ENCODE peak calls at places on chromosomes 6 and 20, in seven cellular contexts. N is endothelial cell of umbilical vein; V is neural progenitor cell; P is A673; A is psoas muscle; T is CD8-positive, alpha-beta memory T cell; X is colonic mucosa. Q is an unnamed sample. For H3K4me1, the result is how much of the 10 kb centered on the place peaks cover.

GRCh38 chr6:38337819-38338465 is 301.8 kb downstream of the BTBD9 start:
- DNase-seq in N (peak), V (no peak), A (no peak), P (peak), X (no peak), T (no peak), Q (peak)

GRCh38 chr6:158688860-158689259 is 39.0 kb downstream of the SYTL3 start:
- DNase-seq in P (no peak), N (peak), V (no peak), T (no peak), A (no peak), X (no peak), Q (peak)

GRCh38 chr6:135334169-135334568 is 153.1 kb downstream of the MYB start:
- DNase-seq in A (no peak), V (no peak), X (no peak), N (no peak), P (peak), T (no peak), Q (no peak)

GRCh38 chr6:30258204-30258603 is 45.0 kb upstream of the TRIM26 start:
- DNase-seq in A (no peak), N (no peak), P (peak), V (no peak), X (no peak), T (no peak), Q (no peak)

GRCh38 chr20:49713779-49714712 is at the start of gene B4GALT5:
- DNase-seq in P (peak), A (peak), T (peak), X (peak), V (peak), N (peak), Q (peak)

GRCh38 chr6:29071831-29072723 is 15.0 kb downstream of the OR2B3 start:
- DNase-seq in N (peak), A (no peak), T (no peak), X (peak), P (peak), V (peak), Q (peak)

GRCh38 chr6:100664274-100665040 is 199.7 kb upstream of the SIM1 start:
- DNase-seq in T (no peak), V (peak), N (peak), X (no peak), A (no peak), P (peak), Q (peak)

GRCh38 chr6:134590449-134590848 is 272.5 kb upstream of the SGK1 start:
- DNase-seq in T (no peak), N (no peak), A (no peak), V (no peak), X (no peak), P (no peak), Q (peak)

GRCh38 chr6:85469276-85470022 is 19.6 kb downstream of the NT5E start:
- DNase-seq in A (no peak), X (no peak), T (no peak), N (no peak), P (peak), V (no peak), Q (no peak)

GRCh38 chr6:2270049-2270448 is 24.6 kb upstream of the GMDS start:
- DNase-seq in T (no peak), N (no peak), X (no peak), P (no peak), V (no peak), A (no peak), Q (no peak)

GRCh38 chr6:44127186-44128019 is at the start of the genes MRPL14 and TMEM63B:
- DNase-seq in V (peak), N (peak), T (peak), X (peak), P (peak), A (peak), Q (peak)

GRCh38 chr6:5036309-5036708 is 32.5 kb upstream of the RPP40 start:
- DNase-seq in A (no peak), T (no peak), P (peak), X (peak), V (peak), N (peak), Q (peak)

GRCh38 chr6:109477184-109477583 is 5.8 kb downstream of the ZBTB24 start:
- DNase-seq in A (no peak), T (no peak), X (no peak), V (no peak), N (no peak), P (no peak), Q (no peak)

GRCh38 chr6:109475625-109476024 is 7.4 kb downstream of the ZBTB24 start:
- DNase-seq in A (no peak), X (no peak), V (no peak), P (no peak), N (no peak), T (no peak), Q (no peak)

GRCh38 chr6:109477725-109478124 is 5.3 kb downstream of the ZBTB24 start:
- DNase-seq in T (no peak), P (no peak), N (no peak), A (no peak), X (no peak), V (peak), Q (no peak)

GRCh38 chr6:109478848-109479624 is 4.0 kb downstream of the ZBTB24 start:
- DNase-seq in X (no peak), A (no peak), T (peak), P (no peak), V (no peak), N (no peak), Q (no peak)

DNA sequence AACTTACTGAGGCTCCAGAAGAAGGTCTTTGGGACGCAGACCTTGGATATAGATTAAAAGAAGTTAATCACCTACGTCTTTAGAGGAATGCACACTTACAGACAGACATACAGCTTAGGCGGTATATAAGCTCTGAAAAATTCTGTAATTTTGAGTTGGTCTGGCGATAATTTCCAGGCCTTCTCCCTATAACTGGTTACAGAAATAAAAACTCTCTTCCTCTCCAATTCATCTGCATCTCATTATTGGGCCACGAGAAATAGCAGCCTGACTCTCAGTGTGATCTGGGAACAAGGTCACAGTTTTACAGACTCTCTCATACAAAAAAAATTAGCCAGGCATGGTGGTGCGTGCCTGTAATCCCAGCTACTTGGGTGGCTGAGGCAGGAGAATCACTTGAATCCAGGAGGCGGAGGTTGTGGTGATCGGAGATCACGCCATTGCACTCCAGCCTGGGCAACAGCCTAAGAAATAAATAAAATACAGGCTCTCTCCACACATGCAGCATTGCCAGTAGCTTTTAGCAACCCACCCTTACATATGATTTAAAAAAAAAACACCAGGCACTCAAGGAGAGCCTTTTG is 4.7 kb downstream of the ZBTB24 start:
- DNase-seq in P (no peak), A (no peak), N (no peak), V (no peak), X (no peak), T (no peak), Q (no peak)
- H3K4me1 ChIP-seq in P (under half), A (under half), N (under half), V (half or more), X (under half), T (half or more), Q (under half)

DNA sequence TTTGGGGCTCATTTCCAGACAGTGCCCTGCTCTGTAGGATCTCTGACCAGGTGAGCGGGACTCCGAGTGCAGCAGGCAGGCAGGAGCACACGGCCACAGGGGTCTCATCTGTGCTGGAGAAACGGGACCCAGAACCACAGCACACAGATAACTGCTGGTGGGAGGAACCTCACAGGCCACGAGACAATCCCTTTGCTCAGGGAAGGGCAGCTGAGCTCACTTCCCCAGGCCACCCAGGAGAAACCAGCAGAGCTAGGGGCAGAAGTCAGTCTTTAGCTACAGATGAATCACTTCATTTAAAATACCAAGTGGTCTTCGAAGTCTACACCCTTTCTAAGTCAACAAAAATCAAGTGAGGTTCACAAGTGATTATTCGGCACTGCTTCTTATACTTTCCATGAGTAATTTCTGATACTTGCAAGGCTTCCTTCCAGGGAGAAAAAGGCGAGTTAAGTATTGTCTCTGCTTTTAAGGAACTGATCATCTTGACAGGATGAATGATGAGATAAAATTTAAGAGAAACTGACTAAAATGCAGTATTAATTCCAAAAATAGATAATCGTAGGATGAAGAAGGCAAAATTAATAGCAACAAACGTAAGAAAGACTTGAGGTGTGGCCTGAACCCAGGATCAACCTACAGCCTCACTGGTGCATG is 233.5 kb downstream of the TTLL2 start:
- DNase-seq in N (no peak), A (no peak), P (no peak), V (no peak), X (no peak), T (no peak), Q (no peak)
- H3K4me1 ChIP-seq in N (under half), A (under half), P (under half), V (under half), X (under half), T (under half), Q (under half)

GRCh38 chr20:662289-663192 is 9.5 kb upstream of the SRXN1 start:
- DNase-seq in P (no peak), A (no peak), T (no peak), N (no peak), V (no peak), X (no peak), Q (no peak)
- H3K4me1 ChIP-seq in P (under half), A (under half), T (under half), N (under half), V (under half), X (under half), Q (under half)

DNA sequence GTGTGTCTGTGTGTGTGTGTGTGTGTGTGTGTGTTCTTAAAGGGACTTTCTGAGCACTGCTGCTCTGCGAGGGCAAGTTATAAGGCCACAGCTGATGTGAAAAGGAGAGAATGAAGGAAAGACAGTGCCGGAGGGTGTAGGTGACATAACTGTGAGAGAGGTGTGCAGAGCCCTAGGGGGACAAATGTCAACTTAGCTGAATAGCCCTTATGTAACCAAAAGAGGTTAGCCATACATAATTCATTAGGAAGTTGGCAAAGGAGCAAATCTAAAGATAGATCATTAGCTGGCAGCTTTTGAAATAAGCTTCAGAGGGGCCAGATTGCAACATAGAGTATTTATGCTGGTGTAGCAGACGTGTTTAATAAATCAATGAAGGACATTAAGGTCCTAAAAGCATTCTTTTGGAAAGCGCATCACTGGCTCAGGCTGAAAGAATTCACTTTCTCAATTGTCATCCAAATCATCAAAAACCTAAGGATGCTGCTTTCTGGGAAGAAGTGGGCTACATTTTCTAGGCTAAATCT is 81.1 kb downstream of the NDUFAF5 start:
- DNase-seq in A (no peak), T (no peak), N (no peak), V (no peak), P (peak), X (peak), Q (no peak)
- H3K4me1 ChIP-seq in A (under half), T (under half), N (under half), V (under half), P (under half), X (under half), Q (under half)

GRCh38 chr20:10647909-10648308 is 25.9 kb downstream of the JAG1 start:
- DNase-seq in V (no peak), A (no peak), N (no peak), X (no peak), T (no peak), P (no peak), Q (no peak)
- H3K4me1 ChIP-seq in V (under half), A (under half), N (under half), X (under half), T (under half), P (under half), Q (under half)